ENCODE peak calls at places on chromosomes 16 and 17, in five cellular contexts. W is hepatocyte; N is stimulated activated CD4-positive, alpha-beta T cell treated with anti-CD3 and anti-CD28 coated beads, Interleukin-4, amount 100 ng/mL, for 48 hours; E is memory B cell; G is ovary. C is an unnamed sample.

GRCh38 chr17:36474571-36474970 is 11.9 kb upstream of the ZNHIT3 start:
- DNase-seq in W (no peak), E (no peak), G (no peak), N (no peak), C (no peak)

GRCh38 chr17:32536736-32537646 is 50.2 kb downstream of the CDK5R1 start:
- DNase-seq in W (no peak), N (no peak), E (no peak), G (no peak), C (no peak)

GRCh38 chr17:4130715-4131114 is 12.1 kb downstream of the ZZEF1 start:
- DNase-seq in E (no peak), G (no peak), N (no peak), W (no peak), C (no peak)

GRCh38 chr17:50892101-50892776 is 26.1 kb upstream of the TOB1 start:
- DNase-seq in G (no peak), E (no peak), N (no peak), W (no peak), C (no peak)

GRCh38 chr16:17798721-17799120 is 328.0 kb upstream of the XYLT1 start:
- DNase-seq in W (no peak), N (no peak), E (no peak), G (no peak), C (no peak)

GRCh38 chr16:76118344-76118743 is 158.9 kb upstream of the CNTNAP4 start:
- DNase-seq in G (no peak), W (no peak), E (no peak), N (no peak), C (peak; percentile 3)

GRCh38 chr16:49112754-49113153 is 168.9 kb downstream of the CBLN1 start:
- DNase-seq in W (peak; percentile 30), E (no peak), G (no peak), N (no peak), C (no peak)

GRCh38 chr16:81445926-81446317 is 1.3 kb downstream of the CMIP start:
- DNase-seq in W (no peak), G (peak; percentile 44), E (no peak), N (no peak), C (no peak)

GRCh38 chr17:79137791-79138190 is 63.2 kb downstream of the ENGASE start:
- DNase-seq in E (no peak), N (no peak), W (no peak), G (no peak), C (no peak)

GRCh38 chr17:58005031-58005727 is 1.9 kb downstream of the SRSF1 start:
- DNase-seq in G (no peak), W (no peak), N (no peak), E (no peak), C (no peak)